ENCODE peak calls at places on chromosomes 4 and X, in four cellular contexts. N is IMR-90, M is right atrium auricular region, E is bronchial epithelial cell. J is an unnamed sample.

GRCh38 chrX:133670394-133670793 is 255.1 kb upstream of the GPC4 start:
- DNase-seq in N (peak), M (no peak), E (peak), J (no peak)

GRCh38 chr4:40316782-40317635 is 18.1 kb upstream of the CHRNA9 start:
- DNase-seq in N (peak), M (no peak), E (peak), J (peak)

GRCh38 chr4:19983072-19983471 is 268.6 kb upstream of the SLIT2 start:
- DNase-seq in N (peak), M (no peak), E (peak), J (no peak)

GRCh38 chr4:128295255-128295654 is 7.6 kb upstream of the PGRMC2 start:
- DNase-seq in N (no peak), M (no peak), E (no peak), J (no peak)

GRCh38 chrX:9341305-9342201 is 123.3 kb upstream of the TBL1X start:
- DNase-seq in N (peak), M (peak), E (no peak), J (peak)

GRCh38 chrX:2500091-2500680 is 590 bp downstream of the DHRSX start:
- DNase-seq in N (peak), M (no peak), E (peak), J (peak)

GRCh38 chr4:83276299-83277040 is 8.1 kb downstream of the COQ2 start:
- DNase-seq in N (peak), M (no peak), E (no peak), J (no peak)

GRCh38 chr4:113355550-113356371 is 306.3 kb downstream of the ANK2 start:
- DNase-seq in N (peak), M (peak), E (peak), J (no peak)

GRCh38 chr4:76782837-76783236 is 115.1 kb downstream of the SOWAHB start:
- DNase-seq in N (peak), M (no peak), E (peak), J (no peak)

GRCh38 chrX:119784747-119785446 is 6.5 kb downstream of the RPL39 start:
- DNase-seq in N (peak), M (no peak), E (no peak), J (no peak)

GRCh38 chr4:54067163-54067562 is 2.8 kb upstream of the CHIC2 start:
- DNase-seq in N (peak), M (peak), E (peak), J (no peak)

GRCh38 chr4:142446965-142447474 is 399.1 kb downstream of the INPP4B start:
- DNase-seq in N (no peak), M (no peak), E (no peak), J (no peak)

GRCh38 chr4:144355809-144356757 is 215.6 kb upstream of the GYPA start:
- DNase-seq in N (peak), M (no peak), E (peak), J (no peak)

GRCh38 chr4:7268941-7269340 is 76.6 kb downstream of the SORCS2 start:
- DNase-seq in N (no peak), M (no peak), E (no peak), J (no peak)

GRCh38 chr4:125187621-125188176 is 127.1 kb upstream of the FAT4 start:
- DNase-seq in N (peak), M (no peak), E (peak), J (no peak)

GRCh38 chr4:845233-845835 is 19.4 kb upstream of the CPLX1 start:
- DNase-seq in N (peak), M (no peak), E (no peak), J (peak)

GRCh38 chrX:130086414-130087207 is 23.7 kb downstream of the ELF4 start:
- DNase-seq in N (no peak), M (no peak), E (no peak), J (peak)

GRCh38 chrX:67543818-67544217 is at the start of gene AR:
- DNase-seq in N (peak), M (peak), E (peak), J (no peak)

GRCh38 chr4:187602339-187603092 is 393.1 kb upstream of the ZFP42 start:
- DNase-seq in N (peak), M (no peak), E (peak), J (no peak)

GRCh38 chrX:53242310-53242709 is 17.3 kb upstream of the KDM5C start:
- DNase-seq in N (no peak), M (no peak), E (no peak), J (no peak)

GRCh38 chr4:140069068-140069467 is 84.9 kb downstream of the MAML3 start:
- DNase-seq in N (peak), M (peak), E (peak), J (peak)

GRCh38 chr4:189048119-189048518 is 892.6 kb upstream of the FRG1 start:
- DNase-seq in N (peak), M (no peak), E (no peak), J (no peak)

GRCh38 chrX:68833855-68834331 is 5.1 kb downstream of the EFNB1 start:
- DNase-seq in N (no peak), M (peak), E (peak), J (no peak)

DNA sequence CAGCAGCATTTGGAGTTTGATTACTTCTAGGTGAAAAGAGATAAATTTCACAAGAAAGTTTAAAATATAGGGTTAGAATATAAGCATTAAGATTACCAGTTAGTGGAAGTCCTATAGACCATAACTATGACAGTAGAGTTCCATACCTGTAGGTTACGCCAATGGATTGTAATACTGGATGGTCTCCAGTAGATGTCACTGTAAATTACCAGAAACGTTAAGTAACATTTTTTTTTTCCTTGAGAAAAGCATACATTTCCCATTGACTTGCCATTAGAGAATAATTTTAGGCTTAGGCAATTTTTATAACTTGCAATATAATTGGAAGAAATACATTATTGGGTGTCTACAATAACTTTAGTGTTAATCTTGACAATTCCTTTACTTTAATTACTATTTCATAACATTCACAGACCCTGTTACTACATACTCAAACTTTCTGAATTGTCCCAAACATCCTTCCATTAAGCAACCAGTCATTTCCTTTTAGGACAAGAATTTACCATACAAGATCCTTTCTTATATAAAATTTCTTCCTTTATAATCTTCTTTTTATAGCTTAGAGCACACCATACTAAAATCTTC is 304.1 kb upstream of the TECRL start:
- DNase-seq in N (peak), M (no peak), E (peak), J (no peak)
- TF ChIP-seq CTCF in N (peak), M (peak), E (peak), J (peak)

GRCh38 chrX:125436855-125437254 is 117.2 kb downstream of the TEX13C start:
- DNase-seq in N (no peak), M (no peak), E (peak), J (no peak)
- TF ChIP-seq CTCF in N (peak), M (peak), E (peak), J (no peak)

DNA sequence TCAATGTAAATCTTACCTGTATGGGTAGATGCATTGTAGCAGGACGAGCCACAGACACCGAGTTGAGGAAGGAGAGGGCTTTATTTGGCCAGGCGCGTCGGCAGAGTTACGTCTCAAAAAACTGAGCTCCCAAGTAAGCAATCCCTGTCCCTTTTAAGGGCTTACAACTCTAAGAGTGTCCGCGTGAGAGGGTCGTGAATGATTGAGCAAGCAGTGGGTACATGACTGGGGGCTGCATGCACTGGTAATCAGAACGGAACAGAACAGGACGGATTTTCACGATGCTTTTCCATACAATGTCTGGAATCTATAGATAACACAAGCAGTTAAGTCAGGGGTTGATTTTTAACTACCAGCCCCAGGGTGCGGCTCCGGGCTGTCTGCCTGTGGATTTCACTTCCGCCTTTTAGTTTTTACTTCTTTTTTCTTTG is 524.9 kb upstream of the HTR2C start:
- DNase-seq in N (no peak), M (no peak), E (no peak), J (no peak)
- TF ChIP-seq CTCF in N (no peak), M (no peak), E (no peak), J (no peak)

DNA sequence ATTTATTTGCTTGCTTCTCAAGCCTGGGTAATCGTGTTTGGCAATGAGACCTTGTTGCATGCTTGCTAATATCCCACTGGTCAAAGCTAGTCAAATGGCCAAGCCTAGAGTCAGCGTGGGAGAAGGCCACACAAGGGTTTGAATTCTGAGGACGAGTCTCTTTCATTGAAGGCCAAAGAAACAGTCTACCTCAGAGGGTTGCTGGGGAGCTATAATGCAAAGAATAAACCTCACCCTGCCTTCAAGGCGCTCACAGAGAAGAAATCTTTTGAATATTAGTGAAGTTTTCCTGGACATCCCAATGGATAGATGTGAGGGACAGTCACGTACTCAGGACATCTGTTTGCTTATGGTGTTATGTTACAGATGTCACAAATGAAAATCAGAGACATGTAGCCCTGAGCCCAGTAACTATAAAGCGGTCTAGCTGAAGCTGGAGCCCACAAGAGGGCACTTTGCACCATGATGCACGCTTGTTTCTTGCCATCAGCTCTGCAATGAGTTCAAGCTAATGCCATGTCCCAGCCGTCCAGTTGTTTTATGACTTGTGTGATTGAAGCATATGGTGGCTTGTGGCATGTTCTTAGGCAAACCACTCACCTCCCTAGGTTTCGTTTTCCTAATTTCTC is 1.1 kb upstream of the TLR3 start:
- DNase-seq in N (peak), M (peak), E (peak), J (no peak)
- TF ChIP-seq CTCF in N (peak), M (peak), E (peak), J (no peak)